ENCODE peak calls at places on chromosome X, in seven cellular contexts. G is HepG2, N is K562, S is HCT116, M is SK-N-SH, R is H1, B is GM12878. Z is an unnamed sample.

GRCh38 chrX:17377795-17378194 is 2.8 kb downstream of the NHS start:
- DNase-seq in G (no peak), N (no peak), S (no peak), M (no peak), R (no peak), B (no peak), Z (no peak)

GRCh38 chrX:42097491-42097890 is 174.1 kb upstream of the CASK start:
- DNase-seq in G (no peak), N (no peak), S (no peak), M (no peak), R (no peak), B (no peak), Z (no peak)

GRCh38 chrX:34401411-34401810 is 255.7 kb downstream of the TMEM47 start:
- DNase-seq in G (no peak), N (no peak), S (no peak), M (no peak), R (no peak), B (no peak), Z (no peak)

GRCh38 chrX:53285591-53285990 is 4.2 kb upstream of the IQSEC2 start:
- DNase-seq in G (no peak), N (no peak), S (no peak), M (no peak), R (no peak), B (no peak), Z (no peak)

GRCh38 chrX:128460835-128461234 is 408.6 kb upstream of the ACTRT1 start:
- DNase-seq in G (no peak), N (no peak), S (no peak), M (peak), R (no peak), B (no peak), Z (peak)

GRCh38 chrX:45756562-45756961 is 555.9 kb upstream of the DIPK2B start:
- DNase-seq in G (no peak), N (no peak), S (no peak), M (no peak), R (no peak), B (no peak), Z (peak)

GRCh38 chrX:151176351-151176750 is at the start of gene GPR50:
- DNase-seq in G (no peak), N (no peak), S (no peak), M (no peak), R (no peak), B (no peak), Z (no peak)

GRCh38 chrX:136847874-136848273 is 32.7 kb downstream of the RBMX start:
- DNase-seq in G (no peak), N (no peak), S (no peak), M (no peak), R (no peak), B (no peak), Z (no peak)

GRCh38 chrX:10265775-10266174 is 109.0 kb downstream of the CLCN4 start:
- DNase-seq in G (no peak), N (no peak), S (no peak), M (no peak), R (no peak), B (no peak), Z (no peak)

GRCh38 chrX:153582896-153583295 is 16.0 kb downstream of the CCNQ start:
- DNase-seq in G (peak), N (peak), S (no peak), M (peak), R (no peak), B (peak), Z (no peak)

GRCh38 chrX:275967-276587 is 5.1 kb upstream of the PLCXD1 start:
- DNase-seq in G (peak), N (peak), S (peak), M (peak), R (peak), B (no peak), Z (peak)

GRCh38 chrX:119981286-119982070 is 37.9 kb upstream of the NKAP start:
- DNase-seq in G (peak), N (no peak), S (peak), M (peak), R (peak), B (no peak), Z (no peak)

GRCh38 chrX:130100180-130100579 is 10.1 kb downstream of the ELF4 start:
- DNase-seq in G (no peak), N (no peak), S (no peak), M (no peak), R (no peak), B (no peak), Z (peak)

GRCh38 chrX:39728025-39728424 is 369.7 kb downstream of the BCOR start:
- DNase-seq in G (no peak), N (no peak), S (no peak), M (peak), R (no peak), B (no peak), Z (no peak)

GRCh38 chrX:9369802-9370291 is 95.0 kb upstream of the TBL1X start:
- DNase-seq in G (no peak), N (no peak), S (no peak), M (no peak), R (no peak), B (no peak), Z (no peak)

GRCh38 chrX:109732780-109733657 is at the start of gene ACSL4:
- DNase-seq in G (peak), N (peak), S (peak), M (peak), R (peak), B (no peak), Z (peak)

GRCh38 chrX:40266490-40267333 is 169.0 kb upstream of the BCOR start:
- DNase-seq in G (peak), N (peak), S (peak), M (peak), R (peak), B (no peak), Z (peak)

GRCh38 chrX:63657821-63658220 is 127.2 kb downstream of the ARHGEF9 start:
- DNase-seq in G (no peak), N (no peak), S (peak), M (no peak), R (no peak), B (no peak), Z (no peak)

GRCh38 chrX:38999099-38999498 is 197.8 kb downstream of the MID1IP1 start:
- DNase-seq in G (no peak), N (no peak), S (no peak), M (no peak), R (no peak), B (no peak), Z (no peak)

GRCh38 chrX:1582686-1583437 is 8.5 kb upstream of the AKAP17A start:
- DNase-seq in G (peak), N (no peak), S (peak), M (no peak), R (peak), B (no peak), Z (peak)

GRCh38 chrX:81537723-81538122 is 335.8 kb downstream of the SH3BGRL start:
- DNase-seq in G (no peak), N (no peak), S (no peak), M (no peak), R (no peak), B (no peak), Z (no peak)

GRCh38 chrX:46327229-46328081 is 217.8 kb downstream of the ZNF674 start:
- DNase-seq in G (peak), N (no peak), S (peak), M (no peak), R (peak), B (no peak), Z (peak)

GRCh38 chrX:44344194-44344593 is 722 bp upstream of the EFHC2 start:
- DNase-seq in G (no peak), N (peak), S (no peak), M (no peak), R (no peak), B (no peak), Z (no peak)

GRCh38 chrX:40733691-40734090 is 1.7 kb downstream of the MED14 start:
- DNase-seq in G (no peak), N (no peak), S (no peak), M (peak), R (no peak), B (no peak), Z (no peak)

GRCh38 chrX:48818866-48819265 is 7.4 kb upstream of the ERAS start:
- DNase-seq in G (no peak), N (no peak), S (no peak), M (no peak), R (no peak), B (no peak), Z (no peak)

GRCh38 chrX:85611926-85612325 is 232.5 kb upstream of the POF1B start:
- DNase-seq in G (no peak), N (no peak), S (no peak), M (peak), R (no peak), B (no peak), Z (no peak)

GRCh38 chrX:114619874-114620273 is 36.0 kb downstream of the HTR2C start:
- DNase-seq in G (no peak), N (peak), S (no peak), M (peak), R (no peak), B (no peak), Z (no peak)

GRCh38 chrX:18542897-18543296 is 117.5 kb downstream of the CDKL5 start:
- DNase-seq in G (no peak), N (no peak), S (no peak), M (no peak), R (no peak), B (no peak), Z (no peak)

GRCh38 chrX:27671234-27671633 is 81.1 kb downstream of the DCAF8L2 start:
- DNase-seq in G (no peak), N (no peak), S (no peak), M (no peak), R (no peak), B (no peak), Z (no peak)

GRCh38 chrX:148133099-148133725 is 152.1 kb downstream of the FMR1NB start:
- DNase-seq in G (no peak), N (no peak), S (no peak), M (no peak), R (no peak), B (no peak), Z (peak)

GRCh38 chrX:41502004-41502403 is 54.9 kb downstream of the NYX start:
- DNase-seq in G (no peak), N (no peak), S (no peak), M (no peak), R (no peak), B (no peak), Z (no peak)

GRCh38 chrX:17592117-17592516 is 145.2 kb upstream of the SCML1 start:
- DNase-seq in G (no peak), N (no peak), S (no peak), M (no peak), R (no peak), B (no peak), Z (no peak)

GRCh38 chrX:69133561-69134542 is 31.4 kb downstream of the PJA1 start:
- DNase-seq in G (peak), N (peak), S (peak), M (peak), R (peak), B (no peak), Z (peak)

GRCh38 chrX:1598876-1599790 is 7.7 kb downstream of the AKAP17A start:
- DNase-seq in G (no peak), N (no peak), S (no peak), M (no peak), R (peak), B (no peak), Z (no peak)

GRCh38 chrX:1502241-1502640 is 34.7 kb downstream of the P2RY8 start:
- DNase-seq in G (no peak), N (peak), S (no peak), M (no peak), R (no peak), B (no peak), Z (no peak)

GRCh38 chrX:107748490-107748889 is 27.1 kb downstream of the TSC22D3 start:
- DNase-seq in G (no peak), N (no peak), S (no peak), M (no peak), R (no peak), B (no peak), Z (no peak)

GRCh38 chrX:97597954-97598353 is 714.2 kb downstream of the RPA4 start:
- DNase-seq in G (no peak), N (no peak), S (no peak), M (no peak), R (no peak), B (no peak), Z (no peak)
- TF ChIP-seq JUND in G (no peak), N (no peak), S (no peak), M (no peak), R (no peak), B (no peak), Z (no peak)

DNA sequence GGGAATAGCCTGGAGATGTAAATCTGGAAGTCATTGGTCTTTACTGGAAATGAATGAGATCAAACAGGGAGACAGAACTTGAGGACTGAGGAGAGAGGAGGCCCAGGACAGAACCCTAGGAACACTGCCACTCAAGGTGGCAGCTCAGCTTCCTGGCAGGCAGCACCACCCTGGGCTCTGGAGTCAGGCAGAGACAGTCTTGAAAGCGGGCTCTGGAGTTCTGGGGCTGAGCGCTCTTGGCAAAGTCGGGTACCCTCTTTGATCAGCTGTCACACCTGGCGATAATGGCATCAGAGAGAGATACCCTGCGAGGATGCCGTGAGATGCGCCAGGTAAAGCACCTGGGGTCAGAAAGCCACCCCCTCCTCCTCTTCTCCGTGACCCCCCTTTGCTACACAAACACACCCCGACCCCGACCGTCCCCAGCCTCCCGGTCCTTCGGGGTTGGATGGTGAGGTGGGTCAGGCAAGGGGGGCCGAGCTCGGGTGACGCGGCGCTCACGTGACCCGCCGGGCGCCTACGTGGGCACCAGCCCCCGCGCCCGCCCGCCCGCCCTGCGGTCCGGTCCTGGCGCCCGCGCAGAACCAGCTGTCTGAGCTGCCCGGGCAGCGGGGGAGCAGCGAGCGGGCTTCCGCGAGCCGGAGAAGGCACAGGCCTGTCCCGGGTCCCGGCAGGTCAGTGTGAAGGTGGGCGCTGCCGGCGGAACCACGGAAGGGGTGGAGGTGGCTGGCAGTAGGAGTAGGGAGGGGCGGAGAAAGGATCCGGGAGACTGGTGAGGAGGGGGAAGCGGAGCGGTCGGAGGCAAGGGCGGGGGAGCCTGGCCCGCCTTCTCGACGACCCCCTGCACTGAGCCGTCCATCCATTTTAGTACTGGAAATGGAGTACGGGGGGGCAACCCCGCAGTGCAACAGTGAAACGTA is at the start of gene TCEAL3:
- DNase-seq in G (no peak), N (no peak), S (no peak), M (peak), R (peak), B (no peak), Z (peak)
- TF ChIP-seq JUND in G (no peak), N (no peak), S (no peak), M (no peak), R (no peak), B (no peak), Z (no peak)

DNA sequence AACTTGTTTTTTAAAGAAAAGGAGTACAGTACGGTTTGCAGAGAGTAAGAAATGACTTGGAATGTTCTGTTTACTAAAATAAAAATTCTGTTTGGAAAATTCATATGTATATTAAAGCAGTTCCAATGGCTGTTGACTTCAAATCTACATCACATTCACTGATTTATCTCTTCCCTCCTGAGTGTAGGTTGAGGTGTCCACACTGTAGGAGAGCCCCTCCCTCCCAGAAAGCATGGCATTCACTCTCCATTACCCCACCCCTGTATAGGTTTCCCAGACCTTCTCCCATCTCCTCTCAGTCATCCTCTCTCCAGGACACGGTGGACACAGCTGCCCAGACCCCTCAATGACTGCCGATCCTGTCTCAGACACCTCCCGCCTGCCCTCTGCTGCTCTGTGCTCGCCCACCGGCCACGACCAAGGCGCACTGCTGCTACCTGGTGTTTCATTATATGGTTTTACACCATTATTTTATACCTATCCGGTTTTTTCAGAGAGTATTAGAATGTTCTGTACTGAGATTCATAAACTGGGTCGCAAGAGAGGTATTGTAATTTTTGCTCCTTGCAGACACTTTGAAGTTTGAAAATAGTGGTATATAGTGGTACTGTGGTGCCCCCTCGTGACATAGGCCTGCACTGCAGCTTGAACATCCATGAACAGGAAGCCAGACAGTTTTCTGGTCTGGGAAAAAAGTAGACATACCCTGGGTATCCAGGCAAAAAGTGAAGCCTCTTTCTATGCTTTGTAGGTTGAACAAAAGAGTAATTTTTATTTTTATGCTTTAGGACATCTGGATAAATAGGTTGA is 38.8 kb upstream of the BEX4 start:
- DNase-seq in G (peak), N (peak), S (no peak), M (peak), R (peak), B (no peak), Z (peak)
- TF ChIP-seq JUND in G (no peak), N (no peak), S (no peak), M (no peak), R (no peak), B (no peak), Z (no peak)

GRCh38 chrX:149987613-149988012 is 49.3 kb upstream of the EOLA2 start:
- DNase-seq in G (no peak), N (no peak), S (no peak), M (no peak), R (no peak), B (no peak), Z (no peak)

GRCh38 chrX:149993989-149994388 is 55.7 kb upstream of the EOLA2 start:
- DNase-seq in G (no peak), N (no peak), S (no peak), M (no peak), R (no peak), B (no peak), Z (no peak)

GRCh38 chrX:149996515-149996914 is 58.2 kb upstream of the EOLA2 start:
- DNase-seq in G (peak), N (no peak), S (no peak), M (no peak), R (no peak), B (no peak), Z (no peak)

GRCh38 chrX:149992918-149993317 is 54.6 kb upstream of the EOLA2 start:
- DNase-seq in G (no peak), N (no peak), S (no peak), M (no peak), R (no peak), B (no peak), Z (no peak)
- TF ChIP-seq JUND in G (no peak), N (no peak), S (no peak), M (no peak), R (no peak), B (no peak), Z (no peak)

GRCh38 chrX:95218964-95219363 is 1465.7 kb upstream of the DIAPH2 start:
- DNase-seq in G (no peak), N (no peak), S (no peak), M (no peak), R (no peak), B (no peak), Z (no peak)
- TF ChIP-seq JUND in G (no peak), N (no peak), S (no peak), M (no peak), R (no peak), B (no peak), Z (no peak)

GRCh38 chrX:71910526-71911022 is at the start of gene NHSL2:
- DNase-seq in G (no peak), N (no peak), S (no peak), M (no peak), R (peak), B (no peak), Z (no peak)
- TF ChIP-seq JUND in G (no peak), N (no peak), S (no peak), M (no peak), R (no peak), B (no peak), Z (no peak)

DNA sequence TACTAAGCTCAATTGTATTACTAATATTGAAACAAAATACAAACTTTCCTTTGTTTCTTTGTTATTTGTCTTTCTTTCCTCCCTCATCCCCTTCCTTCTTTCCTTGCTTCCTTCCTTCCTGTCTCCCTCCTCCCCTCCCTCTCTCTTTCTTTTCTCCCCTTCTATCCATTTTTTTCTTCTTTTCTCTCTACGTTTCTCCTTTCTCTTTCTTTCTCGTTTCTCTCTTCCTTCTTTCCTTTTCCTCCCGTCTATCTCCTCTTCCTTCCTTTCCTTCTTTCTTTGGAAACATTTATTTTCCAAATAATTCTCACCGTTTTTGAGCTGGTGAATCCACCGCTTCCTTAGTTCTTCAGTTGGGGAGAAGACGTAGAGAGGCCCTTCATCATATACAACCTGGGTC is 16.3 kb downstream of the BTK start:
- DNase-seq in G (no peak), N (no peak), S (no peak), M (no peak), R (no peak), B (no peak), Z (no peak)
- TF ChIP-seq JUND in G (no peak), N (no peak), S (no peak), M (no peak), R (no peak), B (no peak), Z (no peak)

GRCh38 chrX:133650262-133650661 is 235.0 kb upstream of the GPC4 start:
- DNase-seq in G (no peak), N (no peak), S (no peak), M (no peak), R (no peak), B (no peak), Z (no peak)
- TF ChIP-seq JUND in G (no peak), N (no peak), S (no peak), M (no peak), R (no peak), B (no peak), Z (no peak)